ENCODE peak calls at places on chromosomes 11 and 22, in five cellular contexts. Q, R, K, T and Z are unnamed samples.

GRCh38 chr11:9859491-9860305 is 195.8 kb downstream of the SWAP70 start:
- DNase-seq in K (no peak), T (no peak), R (no peak), Q (no peak), Z (no peak)

GRCh38 chr11:126137146-126137545 is 74.3 kb downstream of the RPUSD4 start:
- DNase-seq in Q (no peak), R (no peak), K (no peak), T (no peak), Z (no peak)

GRCh38 chr11:62233730-62234129 is 8.3 kb upstream of the SCGB1D2 start:
- DNase-seq in Q (no peak), T (no peak), R (no peak), K (no peak), Z (no peak)

GRCh38 chr22:39530692-39531331 is 1.7 kb downstream of the RPS19BP1 start:
- DNase-seq in T (no peak), Q (no peak), R (no peak), K (no peak), Z (no peak)

GRCh38 chr22:23180301-23180892 is at the start of gene BCR:
- DNase-seq in Q (no peak), T (peak), R (peak), K (no peak), Z (peak)

GRCh38 chr11:108895579-108896480 is 231.0 kb downstream of the DDX10 start:
- DNase-seq in K (no peak), Q (no peak), R (no peak), T (no peak), Z (no peak)

GRCh38 chr11:63855975-63856374 is 17.1 kb downstream of the MARK2 start:
- DNase-seq in Q (no peak), K (no peak), T (no peak), R (no peak), Z (no peak)

GRCh38 chr11:95067042-95067827 is 516 bp downstream of the SRSF8 start:
- DNase-seq in K (no peak), R (peak), Q (peak), T (peak), Z (peak)

GRCh38 chr11:48055292-48056132 is 75.2 kb downstream of the PTPRJ start:
- DNase-seq in T (no peak), R (no peak), Q (no peak), K (no peak), Z (peak)

GRCh38 chr22:23509571-23510302 is 70.4 kb downstream of the IGLL1 start:
- DNase-seq in R (peak), Q (no peak), T (no peak), K (no peak), Z (no peak)

GRCh38 chr11:74492084-74492483 is 1.4 kb downstream of the LIPT2 start:
- DNase-seq in R (peak), T (no peak), Q (no peak), K (no peak), Z (no peak)

GRCh38 chr11:40188848-40189247 is 1270.6 kb downstream of the LRRC4C start:
- DNase-seq in T (no peak), K (no peak), Q (no peak), R (no peak), Z (no peak)

GRCh38 chr11:128039140-128040021 is 548.0 kb downstream of the ETS1 start:
- DNase-seq in T (no peak), Q (no peak), R (peak), K (no peak), Z (peak)

GRCh38 chr22:45977003-45977395 is at the start of gene WNT7B:
- DNase-seq in T (peak), R (no peak), K (no peak), Q (peak), Z (no peak)

GRCh38 chr11:35036642-35037041 is 102.3 kb upstream of the CD44 start:
- DNase-seq in R (no peak), Q (no peak), K (no peak), T (no peak), Z (no peak)

GRCh38 chr11:77167791-77168190 is 39.7 kb downstream of the MYO7A start:
- DNase-seq in Q (no peak), K (no peak), R (no peak), T (no peak), Z (no peak)

GRCh38 chr11:113553905-113554304 is 78.7 kb upstream of the DRD2 start:
- DNase-seq in R (no peak), T (no peak), Q (no peak), K (no peak), Z (no peak)

GRCh38 chr11:45036733-45037132 is 86.0 kb upstream of the TP53I11 start:
- DNase-seq in K (no peak), Q (no peak), R (no peak), T (no peak), Z (no peak)

GRCh38 chr11:117478926-117479325 is 151.3 kb downstream of the CEP164 start:
- DNase-seq in T (no peak), Q (peak), R (no peak), K (no peak), Z (no peak)

GRCh38 chr22:49930596-49931412 is 12.4 kb downstream of the CRELD2 start:
- DNase-seq in R (no peak), Q (no peak), T (no peak), K (no peak), Z (no peak)
- TF ChIP-seq CTCF in R (peak), Q (peak), T (peak), K (peak), Z (peak)

GRCh38 chr11:68652683-68653156 is 31.6 kb upstream of the GAL start:
- DNase-seq in T (no peak), K (no peak), R (no peak), Q (no peak), Z (no peak)

GRCh38 chr11:68650801-68651200 is 33.5 kb upstream of the GAL start:
- DNase-seq in Q (no peak), T (no peak), R (no peak), K (no peak), Z (no peak)

GRCh38 chr11:68653486-68654430 is 30.6 kb upstream of the GAL start:
- DNase-seq in T (no peak), R (no peak), K (no peak), Q (no peak), Z (no peak)

GRCh38 chr11:68651208-68651984 is 32.9 kb upstream of the GAL start:
- DNase-seq in K (no peak), T (no peak), R (no peak), Q (no peak), Z (no peak)

GRCh38 chr11:68651985-68652682 is 32.2 kb upstream of the GAL start:
- DNase-seq in Q (no peak), K (no peak), T (no peak), R (no peak), Z (no peak)
- TF ChIP-seq CTCF in Q (no peak), K (peak), T (no peak), R (no peak), Z (no peak)

GRCh38 chr11:46743693-46744339 is 24.8 kb downstream of the F2 start:
- DNase-seq in R (peak), T (no peak), K (no peak), Q (no peak), Z (no peak)
- TF ChIP-seq CTCF in R (no peak), T (no peak), K (no peak), Q (no peak), Z (no peak)

DNA sequence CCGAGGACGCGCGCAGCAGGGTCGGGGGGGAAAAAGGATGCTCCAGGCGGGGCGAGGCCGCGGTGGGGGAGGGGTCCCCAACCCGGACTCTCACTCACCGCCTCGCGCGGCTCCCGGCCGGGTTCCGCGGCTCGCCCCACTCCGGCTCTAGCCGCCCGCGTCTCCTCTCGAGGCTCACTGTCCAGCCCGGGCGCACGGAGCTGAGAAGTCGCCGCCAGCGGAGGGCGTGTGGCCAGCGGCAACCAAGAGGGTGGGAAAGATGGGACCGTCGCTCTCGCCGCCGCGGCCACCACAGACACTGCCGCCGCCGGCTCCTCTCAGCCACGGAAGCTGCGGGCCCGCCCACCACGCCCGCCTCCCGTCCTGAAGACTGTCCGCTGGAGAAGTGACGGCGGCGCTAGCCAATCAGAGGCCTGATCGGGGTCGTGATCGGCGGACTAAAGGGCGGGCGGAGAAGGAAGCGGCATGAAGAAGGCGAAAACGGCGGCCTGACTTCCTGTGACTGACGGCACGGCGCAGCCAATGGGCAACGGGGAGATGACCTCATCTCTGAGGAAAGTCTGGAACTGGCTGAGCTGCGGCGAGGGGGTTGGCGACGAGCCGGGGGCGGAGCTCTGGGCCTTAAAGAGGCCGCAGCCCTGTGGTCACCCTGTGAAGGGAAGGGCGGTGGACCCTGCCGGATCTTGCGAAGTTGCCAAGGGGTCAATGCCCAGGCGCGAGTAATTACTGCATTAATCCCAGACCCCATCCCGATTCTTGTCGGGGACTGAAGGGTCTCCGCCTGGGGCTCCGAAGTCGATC is at the start of gene MRTFA:
- DNase-seq in Q (peak), T (peak), R (peak), K (peak), Z (peak)
- TF ChIP-seq CTCF in Q (no peak), T (no peak), R (peak), K (no peak), Z (no peak)

GRCh38 chr11:31798057-31799035 is 12.8 kb downstream of the PAX6 start:
- DNase-seq in R (peak), Q (no peak), K (no peak), T (no peak), Z (no peak)
- TF ChIP-seq CTCF in R (no peak), Q (peak), K (peak), T (no peak), Z (no peak)

GRCh38 chr11:12410006-12410728 is 32.8 kb downstream of the PARVA start:
- DNase-seq in K (no peak), Q (no peak), R (no peak), T (peak), Z (no peak)
- TF ChIP-seq CTCF in K (no peak), Q (peak), R (no peak), T (peak), Z (no peak)

GRCh38 chr11:27234043-27234668 is 128.9 kb downstream of the CCDC34 start:
- DNase-seq in T (peak), Q (no peak), R (peak), K (no peak), Z (no peak)
- TF ChIP-seq CTCF in T (no peak), Q (no peak), R (no peak), K (no peak), Z (no peak)

GRCh38 chr11:57779275-57779674 is 17.7 kb downstream of the CTNND1 start:
- DNase-seq in Q (no peak), K (no peak), T (peak), R (no peak), Z (no peak)
- TF ChIP-seq CTCF in Q (no peak), K (no peak), T (no peak), R (no peak), Z (no peak)